ENCODE peak calls at places on chromosomes 16 and 17, in five cellular contexts. C is PC-3, Y is sigmoid colon, P is pancreas, Z is cardiac fibroblast. Q is an unnamed sample.

GRCh38 chr17:68297168-68297567 is 5.9 kb downstream of the ARSG start:
- DNase-seq in Z (no peak), C (no peak), P (no peak), Y (no peak), Q (no peak)

GRCh38 chr17:66625321-66625767 is 209.6 kb upstream of the CACNG5 start:
- DNase-seq in Y (no peak), C (peak; percentile 73), P (no peak), Z (peak; percentile 56), Q (no peak)

GRCh38 chr17:75271955-75272847 is 1.2 kb upstream of the MIF4GD start:
- DNase-seq in Z (peak; percentile 43), C (peak; percentile 42), Y (peak; percentile 86), P (peak; percentile 61), Q (no peak)

GRCh38 chr17:74037320-74037719 is 166.2 kb upstream of the RPL38 start:
- DNase-seq in P (no peak), C (peak; percentile 44), Y (no peak), Z (no peak), Q (no peak)

GRCh38 chr17:18105595-18105994 is 3.0 kb upstream of the MYO15A start:
- DNase-seq in C (no peak), Y (no peak), Z (no peak), P (no peak), Q (no peak)

GRCh38 chr17:19644493-19645210 is 3.9 kb upstream of the ALDH3A2 start:
- DNase-seq in Y (no peak), Z (peak; percentile 13), P (no peak), C (peak; percentile 48), Q (no peak)

GRCh38 chr16:80100846-80101451 is 439.8 kb upstream of the DYNLRB2 start:
- DNase-seq in Y (no peak), P (no peak), C (no peak), Z (peak; percentile 3), Q (no peak)

GRCh38 chr16:11316331-11317015 is 28.8 kb upstream of the RMI2 start:
- DNase-seq in Z (peak; percentile 14), Y (no peak), P (no peak), C (no peak), Q (no peak)

GRCh38 chr17:9557846-9558245 is 17.8 kb downstream of the STX8 start:
- DNase-seq in Z (no peak), P (no peak), C (no peak), Y (no peak), Q (no peak)

GRCh38 chr16:31117384-31118222 is at the start of gene KAT8:
- DNase-seq in C (peak; percentile 96), P (peak; percentile 99), Z (peak; percentile 99), Y (peak; percentile 99), Q (peak; percentile 83)
- TF ChIP-seq CTCF in C (no peak), P (no peak), Z (no peak), Y (no peak), Q (no peak)

DNA sequence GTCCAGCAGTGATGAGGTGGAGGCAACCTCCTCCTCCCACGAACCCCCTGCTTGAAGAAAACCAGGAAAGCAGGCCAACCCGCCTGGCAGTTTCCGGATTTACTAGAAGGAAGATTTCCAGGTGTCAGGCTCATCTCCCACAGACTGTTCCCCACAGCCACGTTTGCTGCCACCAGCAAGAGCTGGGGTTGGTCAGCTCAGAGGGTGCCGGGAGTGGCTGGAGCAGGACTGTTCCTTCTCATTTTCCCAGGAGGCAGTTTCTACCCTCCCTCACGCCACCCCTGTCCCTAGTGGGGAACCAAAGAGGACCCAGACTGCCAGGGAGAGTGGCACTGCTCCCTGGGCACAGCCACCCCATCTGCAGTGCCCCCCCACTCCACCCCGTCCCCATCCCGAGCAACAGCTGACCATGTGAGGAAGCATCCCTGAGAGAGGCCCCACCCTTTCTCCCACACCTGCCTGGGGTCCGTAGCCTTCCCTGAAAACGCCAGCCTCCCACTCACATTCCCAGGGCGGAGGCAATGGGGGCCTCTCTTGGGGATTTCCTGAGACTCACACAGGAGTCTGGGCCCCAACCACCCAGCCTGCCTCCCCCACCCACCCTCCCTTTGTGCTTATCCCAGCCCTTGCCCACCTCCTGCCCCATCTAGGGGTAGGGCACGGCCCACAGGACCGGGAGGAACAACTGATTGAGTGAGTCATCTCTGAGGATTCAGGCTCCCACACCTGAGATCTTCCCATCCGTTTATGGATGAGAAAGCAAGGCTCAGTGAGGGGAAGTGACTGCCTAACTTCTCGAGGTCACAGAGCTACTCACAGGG is 5.8 kb downstream of the KRT17 start:
- DNase-seq in C (peak; percentile 37), P (no peak), Z (no peak), Y (peak; percentile 50), Q (no peak)
- TF ChIP-seq CTCF in C (no peak), P (no peak), Z (no peak), Y (no peak), Q (no peak)

GRCh38 chr17:71830916-71831315 is 289.9 kb upstream of the SOX9 start:
- DNase-seq in P (no peak), Z (no peak), Y (no peak), C (no peak), Q (no peak)
- TF ChIP-seq CTCF in P (no peak), Z (no peak), Y (no peak), C (no peak), Q (no peak)

DNA sequence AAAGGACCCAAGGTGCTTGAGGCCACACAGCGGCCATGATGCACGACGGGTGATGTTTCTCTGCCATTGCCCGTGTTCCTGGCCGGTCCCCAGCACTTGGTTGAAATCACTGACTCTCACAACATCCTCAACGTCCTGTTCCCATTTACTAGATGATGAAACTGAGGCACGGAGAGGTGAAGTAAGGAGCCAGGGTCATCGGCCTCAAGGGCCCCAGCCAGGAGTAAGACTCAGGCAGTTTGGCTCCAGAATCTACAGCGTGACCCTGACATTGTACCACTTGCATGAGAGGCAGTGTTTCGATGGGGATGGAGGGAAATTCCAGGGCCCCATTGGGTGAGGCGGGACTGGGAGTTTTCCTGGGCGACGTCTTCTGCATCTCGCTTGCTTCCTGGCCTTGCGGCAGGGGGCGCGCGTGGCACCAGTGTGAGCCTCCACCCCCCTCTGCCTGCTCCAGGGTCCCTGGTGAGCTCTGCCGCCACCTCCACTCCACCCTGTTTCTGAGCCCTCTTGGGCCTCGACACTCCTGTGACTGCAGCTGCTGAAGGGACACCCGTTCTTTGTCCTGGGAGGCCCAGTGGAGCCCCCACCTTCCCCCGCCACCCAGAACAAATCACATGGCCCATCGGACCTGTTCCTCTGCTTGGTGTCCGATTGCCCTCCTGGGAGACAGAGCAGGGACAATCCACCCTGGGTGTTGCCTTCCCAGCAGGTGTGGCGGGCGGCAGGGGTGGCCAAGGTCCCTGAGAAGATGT is 133.0 kb upstream of the GSE1 start:
- DNase-seq in Y (no peak), Z (peak; percentile 12), C (no peak), P (no peak), Q (no peak)
- TF ChIP-seq CTCF in Y (peak; percentile 25), Z (peak; percentile 52), C (no peak), P (no peak), Q (peak; percentile 17)

GRCh38 chr16:62190426-62190825 is 154.2 kb upstream of the CDH8 start:
- DNase-seq in P (no peak), Y (no peak), Z (peak; percentile 1), C (peak; percentile 33), Q (no peak)
- TF ChIP-seq CTCF in P (no peak), Y (peak; percentile 47), Z (peak; percentile 7), C (peak; percentile 54), Q (peak; percentile 5)

GRCh38 chr16:69481901-69482341 is 57.5 kb downstream of the CYB5B start:
- DNase-seq in Z (peak; percentile 76), P (peak; percentile 53), C (no peak), Y (peak; percentile 92), Q (no peak)
- TF ChIP-seq CTCF in Z (peak; percentile 18), P (no peak), C (no peak), Y (no peak), Q (peak; percentile 40)

GRCh38 chr17:77354420-77354720 is 213.6 kb downstream of the SEC14L1 start:
- DNase-seq in C (no peak), P (no peak), Z (no peak), Y (no peak), Q (no peak)
- TF ChIP-seq CTCF in C (no peak), P (no peak), Z (no peak), Y (no peak), Q (no peak)

GRCh38 chr17:12853921-12854320 is 64.6 kb downstream of the ARHGAP44 start:
- DNase-seq in Y (no peak), P (no peak), Z (no peak), C (no peak), Q (no peak)
- TF ChIP-seq CTCF in Y (no peak), P (no peak), Z (peak; percentile 2), C (no peak), Q (no peak)

GRCh38 chr17:21289175-21289901 is 4.8 kb downstream of the MAP2K3 start:
- DNase-seq in C (no peak), Y (no peak), P (no peak), Z (no peak), Q (no peak)

GRCh38 chr17:21291862-21292261 is 7.4 kb downstream of the MAP2K3 start:
- DNase-seq in C (no peak), Y (no peak), Z (no peak), P (peak; percentile 25), Q (no peak)

GRCh38 chr17:21288581-21289017 is 4.1 kb downstream of the MAP2K3 start:
- DNase-seq in Z (no peak), C (peak; percentile 31), Y (no peak), P (no peak), Q (no peak)

GRCh38 chr17:21291357-21291756 is 6.8 kb downstream of the MAP2K3 start:
- DNase-seq in P (peak; percentile 36), Z (no peak), Y (no peak), C (no peak), Q (no peak)

GRCh38 chr17:21289902-21290571 is 5.5 kb downstream of the MAP2K3 start:
- DNase-seq in P (peak; percentile 78), Y (peak; percentile 90), Z (no peak), C (no peak), Q (no peak)
- TF ChIP-seq CTCF in P (no peak), Y (no peak), Z (no peak), C (no peak), Q (no peak)

DNA sequence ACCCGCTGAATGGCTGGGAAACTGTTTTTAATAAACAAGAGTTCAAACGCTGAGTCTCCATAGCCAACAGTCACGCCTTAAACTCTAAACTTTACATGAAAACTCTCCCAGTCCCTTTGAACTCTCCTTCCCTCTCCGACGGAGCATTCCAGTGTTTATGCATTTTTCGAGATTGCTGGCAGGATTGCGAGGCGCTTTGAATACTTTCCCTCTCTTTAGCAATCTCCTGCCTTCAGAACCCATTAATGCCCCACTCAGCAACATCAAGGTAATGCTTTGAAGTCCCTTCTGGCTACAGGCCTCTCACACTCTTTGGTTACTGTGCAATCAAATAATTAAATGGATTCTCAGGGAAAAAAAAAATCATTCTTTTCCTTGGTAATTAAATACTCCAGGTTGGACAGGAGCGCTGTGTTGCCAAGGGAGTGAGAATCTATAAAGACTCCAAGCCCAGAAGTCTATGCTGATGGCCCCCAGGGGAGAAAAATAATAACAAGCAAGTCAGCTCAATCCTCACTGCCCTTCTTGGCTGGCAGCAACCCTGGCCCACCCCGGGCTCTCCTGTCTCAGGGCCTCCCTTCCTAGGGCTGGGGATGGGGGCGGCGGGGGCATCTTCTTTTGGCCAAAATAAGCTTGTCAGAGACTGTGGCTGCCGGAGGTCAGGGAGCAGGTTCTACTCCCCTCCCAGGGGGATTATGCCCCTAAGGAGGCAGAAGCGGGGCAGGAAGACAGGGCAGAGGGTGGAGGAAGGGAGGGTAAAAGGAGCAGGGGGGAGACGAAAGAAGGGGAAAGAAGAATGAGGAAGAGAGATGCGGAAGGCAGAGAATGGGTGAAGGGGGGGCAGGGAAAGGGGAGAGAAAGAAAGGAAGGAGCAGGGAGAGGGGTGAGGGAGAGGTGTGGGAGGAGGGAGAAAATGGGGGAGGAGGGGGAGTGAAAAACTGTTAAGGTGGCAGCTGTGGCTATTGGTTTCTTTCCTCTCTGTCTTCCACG is 45.2 kb downstream of the AXIN2 start:
- DNase-seq in P (no peak), Z (no peak), C (no peak), Y (peak; percentile 43), Q (no peak)
- TF ChIP-seq CTCF in P (no peak), Z (no peak), C (no peak), Y (no peak), Q (no peak)

Q was measured in BJ.